ENCODE peak calls at places on chromosomes 3 and 15, in nine cellular contexts. Y is T-helper 2 cell treated with Interferon-gamma antibody and Interleukin-4, amounts not matched to agents 5 μg/mL and 100 μg/mL, for 36 hours; E is ovary; G is HuH-7; P is activated CD4-positive, alpha-beta T cell treated with anti-CD3 and anti-CD28 coated beads, Interleukin-2, amount 50 U/mL, for 1 hour; Z is type B pancreatic cell; Q is activated T-cell treated with anti-CD3 and anti-CD28 coated beads, Interleukin-2, amount 50 U/mL, for 1 hour; U is mesenchymal stem cell; M is left cardiac atrium. J is an unnamed sample.

GRCh38 chr3:112043621-112044201 is 9.2 kb downstream of the TMPRSS7 start:
- DNase-seq in M (peak; percentile 31), Y (peak; percentile 35), G (peak; percentile 69), U (peak; percentile 75), Q (peak; percentile 22), Z (no peak), P (peak; percentile 24), E (peak; percentile 30), J (no peak)

GRCh38 chr15:82901114-82901805 is 51.3 kb downstream of the HOMER2 start:
- DNase-seq in Q (no peak), Y (no peak), U (no peak), Z (no peak), G (no peak), P (no peak), M (no peak), E (no peak), J (no peak)

GRCh38 chr15:88630141-88630721 is 8.6 kb upstream of the ISG20 start:
- DNase-seq in E (no peak), U (no peak), Y (no peak), Q (no peak), Z (no peak), M (peak; percentile 56), P (no peak), G (no peak), J (no peak)

GRCh38 chr3:34207826-34208225 is 409.4 kb downstream of the PDCD6IP start:
- DNase-seq in P (no peak), Y (no peak), E (no peak), U (peak; percentile 11), Z (no peak), G (no peak), Q (no peak), M (no peak), J (no peak)

GRCh38 chr3:168116279-168116678 is 20.6 kb upstream of the GOLIM4 start:
- DNase-seq in Q (no peak), Y (no peak), M (peak; percentile 75), G (no peak), U (peak; percentile 8), Z (no peak), P (no peak), E (no peak), J (no peak)

GRCh38 chr3:160756907-160757623 is 1.0 kb downstream of the PPM1L start:
- DNase-seq in M (peak; percentile 25), G (peak; percentile 8), Y (no peak), Q (peak; percentile 24), Z (peak; percentile 63), P (no peak), U (no peak), E (peak; percentile 34), J (peak; percentile 71)

GRCh38 chr15:83843511-83843910 is 189.6 kb downstream of the ADAMTSL3 start:
- DNase-seq in G (no peak), Q (no peak), U (no peak), M (peak; percentile 50), E (no peak), Y (no peak), Z (no peak), P (no peak), J (no peak)

GRCh38 chr3:12279591-12280326 is 9.1 kb upstream of the PPARG start:
- DNase-seq in E (no peak), U (no peak), Z (no peak), Q (no peak), P (no peak), M (no peak), G (no peak), Y (no peak), J (no peak)

GRCh38 chr3:123372789-123373534 is 75.9 kb downstream of the ADCY5 start:
- DNase-seq in Q (no peak), Y (no peak), P (no peak), E (no peak), Z (no peak), G (no peak), M (no peak), U (no peak), J (no peak)

GRCh38 chr3:37862712-37863551 is 1.3 kb downstream of the CTDSPL start:
- DNase-seq in Y (no peak), Z (no peak), E (no peak), Q (no peak), P (no peak), U (peak; percentile 80), M (no peak), G (no peak), J (no peak)

GRCh38 chr3:124850633-124851032 is 36.5 kb downstream of the ITGB5 start:
- DNase-seq in Q (no peak), P (no peak), U (peak; percentile 70), M (no peak), G (no peak), Z (no peak), E (no peak), Y (no peak), J (no peak)

GRCh38 chr3:125322166-125322565 is 53.0 kb downstream of the ZNF148 start:
- DNase-seq in P (no peak), U (no peak), Z (no peak), M (no peak), Q (no peak), G (no peak), Y (no peak), E (no peak), J (no peak)

J was measured in coronary artery.